ENCODE peak calls at places on chromosome 1, in nine cellular contexts. R is body of pancreas, T is lung, W is cardiac muscle cell, K is pancreas, J is trophoblast cell, U is PC-9, S is adrenal gland, G is iPS DF 6.9. C is an unnamed sample.

GRCh38 chr1:9180077-9180819 is 51.3 kb upstream of the GPR157 start:
- DNase-seq in R (no peak), T (no peak), W (no peak), K (no peak), J (peak; percentile 54), U (peak; percentile 83), S (no peak), G (no peak), C (no peak)

GRCh38 chr1:5849550-5849949 is 142.7 kb downstream of the NPHP4 start:
- DNase-seq in R (no peak), T (no peak), W (no peak), K (no peak), J (no peak), U (no peak), S (no peak), G (no peak), C (no peak)

GRCh38 chr1:237269938-237270337 is 228.0 kb downstream of the RYR2 start:
- DNase-seq in R (no peak), T (no peak), W (no peak), K (no peak), J (no peak), U (no peak), S (no peak), G (no peak), C (no peak)

GRCh38 chr1:42734201-42735035 is 5.6 kb downstream of the CLDN19 start:
- DNase-seq in R (no peak), T (no peak), W (no peak), K (no peak), J (peak; percentile 23), U (no peak), S (no peak), G (no peak), C (no peak)

GRCh38 chr1:151888972-151889570 is 20.2 kb downstream of the THEM4 start:
- DNase-seq in R (no peak), T (no peak), W (no peak), K (no peak), J (no peak), U (peak; percentile 38), S (no peak), G (no peak), C (no peak)

GRCh38 chr1:117561551-117561950 is 44.3 kb upstream of the TENT5C start:
- DNase-seq in R (no peak), T (no peak), W (no peak), K (no peak), J (no peak), U (no peak), S (no peak), G (no peak), C (peak; percentile 32)

GRCh38 chr1:161801955-161802354 is 35.8 kb downstream of the ATF6 start:
- DNase-seq in R (no peak), T (no peak), W (no peak), K (no peak), J (no peak), U (no peak), S (no peak), G (no peak), C (no peak)

GRCh38 chr1:200458780-200459179 is 48.9 kb upstream of the ZNF281 start:
- DNase-seq in R (no peak), T (no peak), W (no peak), K (no peak), J (no peak), U (no peak), S (no peak), G (no peak), C (no peak)

GRCh38 chr1:241208910-241209414 is 148.0 kb downstream of the RGS7 start:
- DNase-seq in R (no peak), T (no peak), W (no peak), K (no peak), J (no peak), U (no peak), S (no peak), G (no peak), C (no peak)

GRCh38 chr1:51877434-51878306 is 857 bp downstream of the NRDC start:
- DNase-seq in R (peak; percentile 28), T (peak; percentile 30), W (peak; percentile 48), K (peak; percentile 36), J (no peak), U (no peak), S (peak; percentile 55), G (no peak), C (peak; percentile 62)

GRCh38 chr1:173122958-173123852 is 72.5 kb upstream of the TNFSF18 start:
- DNase-seq in R (peak; percentile 24), T (peak; percentile 79), W (peak; percentile 98), K (peak; percentile 67), J (peak; percentile 91), U (peak; percentile 69), S (peak; percentile 63), G (peak; percentile 16), C (peak; percentile 81)

GRCh38 chr1:225651376-225651871 is 1.5 kb downstream of the ENAH start:
- DNase-seq in R (no peak), T (no peak), W (peak; percentile 50), K (no peak), J (no peak), U (peak; percentile 57), S (no peak), G (no peak), C (no peak)

GRCh38 chr1:87149166-87150065 is 179.3 kb upstream of the LMO4 start:
- DNase-seq in R (no peak), T (no peak), W (peak; percentile 46), K (no peak), J (peak; percentile 93), U (peak; percentile 98), S (no peak), G (no peak), C (no peak)

GRCh38 chr1:214637722-214638473 is 34.9 kb downstream of the CENPF start:
- DNase-seq in R (peak; percentile 19), T (no peak), W (peak; percentile 77), K (no peak), J (no peak), U (no peak), S (peak; percentile 41), G (peak; percentile 20), C (no peak)

GRCh38 chr1:14915356-14916054 is 238.0 kb upstream of the TMEM51 start:
- DNase-seq in R (peak; percentile 67), T (no peak), W (peak; percentile 47), K (no peak), J (no peak), U (no peak), S (peak; percentile 65), G (no peak), C (no peak)

GRCh38 chr1:41394918-41395598 is 33.8 kb downstream of the FOXO6 start:
- DNase-seq in R (no peak), T (no peak), W (peak; percentile 24), K (no peak), J (no peak), U (peak; percentile 36), S (no peak), G (peak; percentile 70), C (no peak)

GRCh38 chr1:221574529-221574928 is 167.4 kb downstream of the DUSP10 start:
- DNase-seq in R (no peak), T (no peak), W (no peak), K (no peak), J (no peak), U (no peak), S (no peak), G (no peak), C (no peak)

GRCh38 chr1:216576246-216576645 is 147.0 kb downstream of the ESRRG start:
- DNase-seq in R (no peak), T (no peak), W (no peak), K (no peak), J (no peak), U (no peak), S (no peak), G (no peak), C (no peak)

GRCh38 chr1:202241376-202242079 is 47.9 kb downstream of the LGR6 start:
- DNase-seq in R (no peak), T (no peak), W (no peak), K (peak; percentile 20), J (no peak), U (peak; percentile 47), S (no peak), G (no peak), C (no peak)

DNA sequence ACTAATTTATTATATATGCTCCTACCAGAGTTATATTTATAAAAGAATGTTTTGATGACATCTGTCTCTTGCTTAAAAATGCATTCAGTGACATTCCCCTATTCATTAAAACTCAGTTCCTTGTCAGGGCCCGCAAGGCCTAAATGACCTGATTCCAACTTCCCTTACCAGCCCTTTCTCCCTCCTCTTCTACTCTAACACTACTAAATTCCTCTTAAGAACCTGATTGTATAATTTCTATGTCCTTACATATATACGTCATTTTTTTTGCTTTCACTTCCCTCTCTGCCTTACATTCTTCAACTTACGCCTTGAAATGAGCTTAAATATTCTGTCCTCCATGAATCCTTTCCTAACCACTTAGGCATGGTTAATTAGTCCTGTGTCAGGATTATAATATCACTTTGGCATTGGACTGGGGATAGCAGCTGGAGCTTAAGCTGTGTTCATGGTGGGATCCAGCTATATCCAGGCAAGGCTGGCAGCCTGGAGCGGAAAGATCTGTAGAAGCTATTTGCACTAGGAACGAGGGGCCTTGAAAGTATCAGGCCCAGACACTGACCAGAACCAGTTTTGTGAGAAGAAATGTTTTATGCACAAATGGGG is 360.2 kb upstream of the PTBP2 start:
- DNase-seq in R (no peak), T (no peak), W (no peak), K (no peak), J (no peak), U (no peak), S (no peak), G (no peak), C (no peak)
- H3K27ac ChIP-seq in R (no peak overlapping the region), T (no peak overlapping the region), W (no peak overlapping the region), K (no peak overlapping the region), J (no peak overlapping the region), U (no peak overlapping the region), S (no peak overlapping the region), G (no peak overlapping the region), C (no peak overlapping the region)

GRCh38 chr1:111735858-111736544 is 3.2 kb downstream of the INKA2 start:
- DNase-seq in R (no peak), T (no peak), W (no peak), K (peak; percentile 3), J (no peak), U (no peak), S (no peak), G (no peak), C (peak; percentile 67)
- H3K4me1 ChIP-seq in R (peaks cover 31% of the 10 kb centered on the region), T (peaks cover 30% of the 10 kb centered on the region), W (peaks cover 23% of the 10 kb centered on the region), K (no peaks in the 10 kb centered on the region), J (peaks cover 17% of the 10 kb centered on the region), U (peaks cover 13% of the 10 kb centered on the region), S (peaks cover 18% of the 10 kb centered on the region), G (peaks cover 12% of the 10 kb centered on the region), C (peaks cover 91% of the 10 kb centered on the region)

GRCh38 chr1:198598796-198599321 is 40.0 kb upstream of the PTPRC start:
- DNase-seq in R (no peak), T (no peak), W (no peak), K (no peak), J (no peak), U (no peak), S (no peak), G (no peak), C (no peak)
- H3K27ac ChIP-seq in R (no peak overlapping the region), T (no peak overlapping the region), W (no peak overlapping the region), K (no peak overlapping the region), J (no peak overlapping the region), U (no peak overlapping the region), S (no peak overlapping the region), G (no peak overlapping the region), C (no peak overlapping the region)

DNA sequence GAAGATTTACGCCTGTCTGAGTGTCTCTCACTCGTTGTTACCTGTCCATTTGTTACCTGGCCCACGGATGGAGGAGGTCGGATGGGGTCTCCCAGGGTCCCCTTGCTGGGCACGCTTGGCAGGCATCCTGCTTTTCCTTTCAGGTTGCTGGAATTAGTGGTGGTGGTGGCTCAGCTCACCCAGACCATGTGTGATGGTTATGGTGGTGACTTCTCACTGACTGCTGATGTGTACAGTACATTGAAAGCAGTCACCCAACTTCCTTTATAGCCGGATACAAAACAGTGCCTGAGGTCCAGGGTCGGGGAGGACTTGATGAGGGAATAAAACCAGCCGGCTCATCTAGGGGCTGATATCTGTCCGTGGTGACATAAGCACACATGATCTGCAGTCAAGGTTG is 19.5 kb downstream of the MAPKAPK2 start:
- DNase-seq in R (no peak), T (no peak), W (no peak), K (no peak), J (no peak), U (no peak), S (no peak), G (no peak), C (no peak)
- H3K4me1 ChIP-seq in R (peaks cover 86% of the 10 kb centered on the region), T (peaks cover 49% of the 10 kb centered on the region), W (peaks cover 65% of the 10 kb centered on the region), K (peaks cover 32% of the 10 kb centered on the region), J (peaks cover 12% of the 10 kb centered on the region), U (peaks cover 22% of the 10 kb centered on the region), S (peaks cover 53% of the 10 kb centered on the region), G (peaks cover 16% of the 10 kb centered on the region), C (peaks cover 92% of the 10 kb centered on the region)